ENCODE peak calls at places on chromosomes 16 and 17, in five cellular contexts. A is GM12891, S is GM12878, N is HepG2, T is H1. C is an unnamed sample.

GRCh38 chr17:962650-963049 is 16.9 kb downstream of the NXN start:
- DNase-seq in N (no peak), T (no peak), A (no peak), S (no peak), C (no peak)

GRCh38 chr16:82658796-82659195 is 32.0 kb downstream of the CDH13 start:
- DNase-seq in N (no peak), S (no peak), T (no peak), A (no peak), C (no peak)

GRCh38 chr16:3259097-3259496 is 2.7 kb upstream of the MEFV start:
- DNase-seq in T (no peak), A (no peak), S (no peak), N (peak; percentile 61), C (no peak)

GRCh38 chr16:57471852-57472664 is 9.6 kb downstream of the POLR2C start:
- DNase-seq in T (peak; percentile 60), A (no peak), N (peak; percentile 94), S (no peak), C (no peak)

GRCh38 chr17:61314368-61315078 is 85.1 kb upstream of the TBX2 start:
- DNase-seq in A (no peak), T (no peak), S (no peak), N (no peak), C (no peak)

GRCh38 chr17:50781167-50781566 is 13.8 kb upstream of the ANKRD40CL start:
- DNase-seq in A (no peak), N (no peak), T (no peak), S (no peak), C (no peak)

GRCh38 chr16:48459167-48459566 is 74.0 kb upstream of the SIAH1 start:
- DNase-seq in S (peak; percentile 27), N (no peak), T (no peak), A (no peak), C (no peak)

GRCh38 chr16:4736546-4736945 is 2.2 kb downstream of the DNAAF8 start:
- DNase-seq in N (no peak), A (no peak), S (no peak), T (no peak), C (no peak)

GRCh38 chr17:80992948-80993624 is 1.4 kb downstream of the CHMP6 start:
- DNase-seq in N (no peak), T (no peak), A (peak; percentile 51), S (no peak), C (peak; percentile 32)

GRCh38 chr17:59675231-59675630 is 32.0 kb downstream of the PTRH2 start:
- DNase-seq in S (no peak), A (no peak), N (no peak), T (no peak), C (no peak)

GRCh38 chr17:65455972-65456343 is 105.5 kb downstream of the AXIN2 start:
- DNase-seq in S (no peak), T (peak; percentile 48), N (peak; percentile 45), A (no peak), C (no peak)

GRCh38 chr16:58814348-58814801 is 80.3 kb upstream of the GOT2 start:
- DNase-seq in A (peak; percentile 24), S (no peak), T (peak; percentile 65), N (peak; percentile 16), C (peak; percentile 23)

GRCh38 chr16:10966129-10966528 is 21.8 kb downstream of the CLEC16A start:
- DNase-seq in S (no peak), N (no peak), T (no peak), A (no peak), C (no peak)

GRCh38 chr16:4314532-4315184 is 1.2 kb upstream of the GLIS2 start:
- DNase-seq in N (no peak), A (no peak), T (peak; percentile 66), S (no peak), C (no peak)

GRCh38 chr17:43545383-43545632 is 832 bp downstream of the ETV4 start:
- DNase-seq in A (no peak), N (no peak), T (peak; percentile 86), S (no peak), C (peak; percentile 47)

GRCh38 chr17:63698886-63699637 is 863 bp downstream of the LIMD2 start:
- DNase-seq in S (peak; percentile 59), N (peak; percentile 46), T (peak; percentile 68), A (peak; percentile 70), C (peak; percentile 68)

GRCh38 chr17:9648521-9649110 is 3.3 kb downstream of the USP43 start:
- DNase-seq in S (no peak), N (no peak), A (no peak), T (no peak), C (no peak)

GRCh38 chr17:18056214-18056613 is 17.0 kb downstream of the GID4 start:
- DNase-seq in N (no peak), A (no peak), S (no peak), T (no peak), C (no peak)

GRCh38 chr17:47902039-47902744 is 6.2 kb downstream of the SP2 start:
- DNase-seq in S (no peak), T (peak; percentile 57), A (no peak), N (no peak), C (no peak)

GRCh38 chr16:15949210-15950166 is at the start of gene ABCC1:
- DNase-seq in T (peak; percentile 68), A (peak; percentile 74), S (no peak), N (peak; percentile 60), C (peak; percentile 77)

GRCh38 chr16:87076950-87077749 is 240.0 kb downstream of the C16orf95 start:
- DNase-seq in N (peak; percentile 63), T (peak; percentile 91), A (no peak), S (no peak), C (no peak)

GRCh38 chr17:76547183-76547641 is 7.4 kb downstream of the PRCD start:
- DNase-seq in S (no peak), N (peak; percentile 74), A (peak; percentile 67), T (no peak), C (peak; percentile 59)
- TF ChIP-seq POLR2AphosphoS5 in S (no peak), N (no peak), A (no peak), T (no peak), C (no peak)

GRCh38 chr17:2401426-2402221 is 764 bp upstream of the MNT start:
- DNase-seq in S (peak; percentile 96), T (peak; percentile 99), A (peak; percentile 91), N (peak; percentile 96), C (peak; percentile 92)

GRCh38 chr17:2399572-2400473 is 1.0 kb downstream of the MNT start:
- DNase-seq in N (peak; percentile 91), A (peak; percentile 86), T (peak; percentile 95), S (peak; percentile 60), C (peak; percentile 92)

GRCh38 chr17:2402517-2402916 is 1.7 kb upstream of the MNT start:
- DNase-seq in T (no peak), A (no peak), N (no peak), S (no peak), C (no peak)

GRCh38 chr17:2400474-2400866 is 390 bp downstream of the MNT start:
- DNase-seq in S (no peak), T (peak; percentile 81), N (peak; percentile 43), A (no peak), C (no peak)

DNA sequence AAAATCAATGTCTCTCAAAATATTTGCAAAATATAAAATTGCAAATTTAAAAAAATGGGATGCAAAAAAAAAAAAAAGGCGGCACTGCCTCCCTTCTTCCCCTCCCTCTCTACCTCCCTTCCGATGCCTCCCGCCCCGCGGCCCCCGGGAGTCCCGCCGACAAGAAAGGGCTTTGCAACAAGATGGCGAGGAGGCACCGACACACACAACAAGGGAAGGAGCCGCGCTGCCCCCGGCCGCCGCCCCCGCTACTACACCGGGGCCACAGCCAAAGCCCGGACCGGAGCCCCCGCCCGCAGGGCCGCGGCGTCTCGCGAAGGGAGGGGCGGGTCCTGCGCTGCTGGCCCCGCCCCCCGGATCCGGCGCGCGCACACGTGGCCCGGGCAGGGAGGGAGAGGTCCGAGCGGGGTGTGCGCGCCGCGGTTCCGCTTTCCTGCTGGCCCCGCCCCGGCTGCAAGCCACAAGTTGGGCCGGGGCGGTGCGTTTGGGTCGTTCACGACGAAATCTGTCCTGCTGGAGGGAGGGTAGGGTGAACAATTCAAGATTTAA is at the start of gene MNT:
- DNase-seq in A (peak; percentile 85), T (peak; percentile 93), N (peak; percentile 86), S (no peak), C (peak; percentile 84)
- TF ChIP-seq TAF1 in A (peak; percentile 90), T (peak; percentile 90), N (peak; percentile 51), S (peak; percentile 88), C (peak; percentile 71)

GRCh38 chr17:75525806-75526554 is 483 bp downstream of the LLGL2 start:
- DNase-seq in A (no peak), T (peak; percentile 66), N (peak; percentile 54), S (no peak), C (no peak)

GRCh38 chr17:75524269-75524970 is 1.1 kb upstream of the LLGL2 start:
- DNase-seq in S (no peak), T (no peak), N (no peak), A (no peak), C (no peak)

GRCh38 chr17:75526555-75527270 is 1.2 kb downstream of the LLGL2 start:
- DNase-seq in A (no peak), N (no peak), T (peak; percentile 66), S (no peak), C (no peak)

GRCh38 chr17:75523647-75524046 is 1.9 kb upstream of the LLGL2 start:
- DNase-seq in T (no peak), S (no peak), N (no peak), A (no peak), C (no peak)

DNA sequence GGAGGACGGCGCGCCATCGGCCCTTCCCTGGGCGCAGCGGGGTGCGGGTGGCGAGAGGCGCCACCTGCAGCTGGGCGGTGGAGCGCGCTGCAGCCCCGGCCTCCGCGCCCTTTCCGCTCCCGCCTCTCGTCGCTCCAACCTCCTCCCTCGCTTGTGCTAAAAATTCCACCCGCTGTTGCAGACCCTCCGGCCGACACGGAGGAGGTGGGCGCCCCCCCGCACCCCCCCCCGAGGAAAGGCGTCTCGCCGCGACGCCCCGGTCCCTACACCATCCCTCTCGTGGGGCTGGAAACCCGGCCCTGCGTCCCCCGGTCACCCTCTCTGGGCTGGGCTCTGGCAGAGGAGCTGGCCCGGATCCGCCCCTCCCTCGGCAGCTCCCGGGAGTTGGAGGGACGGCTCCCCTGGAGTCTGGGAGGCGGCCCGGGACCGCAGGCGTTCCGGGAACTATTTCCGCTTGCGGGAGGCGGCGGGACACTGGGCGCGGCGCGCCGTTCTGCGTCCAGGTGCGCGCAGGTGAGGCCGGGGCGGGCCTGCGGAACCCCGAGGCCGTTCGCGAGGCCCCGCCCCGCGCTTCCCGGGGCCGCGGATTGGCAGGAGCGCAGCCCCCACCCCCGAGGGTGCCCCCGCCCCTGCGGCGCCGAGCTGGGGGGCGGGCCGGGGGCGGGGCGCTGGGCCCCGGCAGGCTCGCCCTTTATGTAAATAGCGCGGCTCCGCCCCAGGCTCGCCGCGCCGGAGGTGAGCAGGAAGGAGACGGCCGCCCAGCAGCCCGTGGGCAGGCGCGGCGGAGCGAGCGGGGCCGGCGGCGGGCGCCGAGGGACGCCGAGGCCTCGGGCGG is at the start of gene LLGL2:
- DNase-seq in N (peak; percentile 83), S (no peak), T (peak; percentile 89), A (peak; percentile 95), C (peak; percentile 94)
- TF ChIP-seq POLR2A in N (no peak), S (peak; percentile 38), T (no peak), A (no peak), C (peak; percentile 32)

GRCh38 chr16:84270531-84270930 is 24.1 kb upstream of the WFDC1 start:
- DNase-seq in N (no peak), T (no peak), S (no peak), A (no peak), C (no peak)
- TF ChIP-seq POLR2AphosphoS5 in N (no peak), T (no peak), S (no peak), A (no peak), C (no peak)